ENCODE peak calls at places on chromosomes 6 and 20, in nine cellular contexts. G, J, H, Z, R, S, E, U and L are unnamed samples.

GRCh38 chr20:20362774-20363435 is 5.0 kb upstream of the INSM1 start:
- DNase-seq in G (peak; percentile 30), J (no peak), H (no peak), Z (peak; percentile 91), R (peak; percentile 39), S (no peak), E (no peak), U (no peak), L (no peak)

GRCh38 chr6:111888928-111889696 is 15.9 kb upstream of the FYN start:
- DNase-seq in G (no peak), J (no peak), H (peak; percentile 22), Z (no peak), R (peak; percentile 52), S (peak; percentile 5), E (no peak), U (no peak), L (no peak)

GRCh38 chr6:29527564-29527963 is 32.0 kb downstream of the UBD start:
- DNase-seq in G (no peak), J (no peak), H (no peak), Z (no peak), R (no peak), S (no peak), E (no peak), U (no peak), L (no peak)

GRCh38 chr20:36744764-36745191 is 1.1 kb downstream of the NDRG3 start:
- DNase-seq in G (peak; percentile 19), J (no peak), H (no peak), Z (peak; percentile 74), R (peak; percentile 20), S (peak; percentile 60), E (peak; percentile 23), U (peak; percentile 5), L (no peak)

GRCh38 chr6:160863782-160864181 is 127.8 kb upstream of the MAP3K4 start:
- DNase-seq in G (no peak), J (no peak), H (no peak), Z (no peak), R (no peak), S (no peak), E (no peak), U (no peak), L (no peak)

GRCh38 chr6:2111162-2111677 is 134.2 kb downstream of the GMDS start:
- DNase-seq in G (no peak), J (no peak), H (peak; percentile 87), Z (no peak), R (no peak), S (no peak), E (peak; percentile 34), U (no peak), L (no peak)

GRCh38 chr20:45111799-45112471 is 3.0 kb downstream of the WFDC5 start:
- DNase-seq in G (peak; percentile 26), J (peak; percentile 27), H (no peak), Z (no peak), R (peak; percentile 35), S (no peak), E (no peak), U (no peak), L (no peak)

GRCh38 chr6:169071394-169071793 is 182.3 kb downstream of the THBS2 start:
- DNase-seq in G (no peak), J (no peak), H (no peak), Z (no peak), R (no peak), S (no peak), E (no peak), U (no peak), L (no peak)

GRCh38 chr20:13819885-13820645 is 35.2 kb downstream of the NDUFAF5 start:
- DNase-seq in G (peak; percentile 65), J (peak; percentile 48), H (peak; percentile 31), Z (peak; percentile 90), R (peak; percentile 8), S (no peak), E (peak; percentile 24), U (no peak), L (no peak)

GRCh38 chr6:168119539-168119938 is 40.5 kb upstream of the FRMD1 start:
- DNase-seq in G (no peak), J (no peak), H (no peak), Z (no peak), R (no peak), S (no peak), E (no peak), U (no peak), L (no peak)

GRCh38 chr6:111614833-111615582 is 9.3 kb upstream of the TRAF3IP2 start:
- DNase-seq in G (peak; percentile 6), J (peak; percentile 42), H (no peak), Z (no peak), R (peak; percentile 51), S (no peak), E (no peak), U (no peak), L (no peak)

GRCh38 chr6:115891111-115891669 is 169.5 kb downstream of the FRK start:
- DNase-seq in G (no peak), J (no peak), H (peak; percentile 49), Z (no peak), R (no peak), S (no peak), E (peak; percentile 6), U (no peak), L (no peak)